ENCODE peak calls at places on chromosomes 7 and 10, in nine cellular contexts. W is GM12865, Y is kidney, P is BJ, C is hepatocyte, X is astrocyte, G is neural progenitor cell, L is cardiac fibroblast, B is prostate gland. E is an unnamed sample.

GRCh38 chr7:37916673-37917660 is at the start of gene SFRP4:
- DNase-seq in W (peak), Y (peak), P (no peak), C (peak), X (peak), G (peak), L (peak), B (no peak), E (no peak)

GRCh38 chr7:100483728-100484635 is at the start of gene NYAP1:
- DNase-seq in W (peak), Y (no peak), P (no peak), C (peak), X (no peak), G (peak), L (peak), B (peak), E (no peak)

GRCh38 chr7:87152897-87153641 is 816 bp downstream of the DMTF1 start:
- DNase-seq in W (no peak), Y (peak), P (no peak), C (peak), X (no peak), G (peak), L (peak), B (peak), E (no peak)

GRCh38 chr10:133275683-133276092 is 980 bp downstream of the ADAM8 start:
- DNase-seq in W (peak), Y (peak), P (no peak), C (no peak), X (no peak), G (no peak), L (no peak), B (no peak), E (no peak)

GRCh38 chr10:97644961-97645360 is 4.5 kb downstream of the PI4K2A start:
- DNase-seq in W (no peak), Y (no peak), P (no peak), C (no peak), X (no peak), G (no peak), L (no peak), B (no peak), E (no peak)

GRCh38 chr10:6794441-6794840 is 214.4 kb upstream of the PRKCQ start:
- DNase-seq in W (no peak), Y (no peak), P (no peak), C (no peak), X (no peak), G (no peak), L (no peak), B (no peak), E (no peak)

GRCh38 chr10:97830064-97830463 is 19.6 kb upstream of the GOLGA7B start:
- DNase-seq in W (no peak), Y (no peak), P (no peak), C (no peak), X (no peak), G (no peak), L (no peak), B (no peak), E (no peak)

GRCh38 chr7:36415104-36415503 is 25.4 kb downstream of the ANLN start:
- DNase-seq in W (no peak), Y (no peak), P (no peak), C (no peak), X (no peak), G (no peak), L (no peak), B (no peak), E (no peak)

GRCh38 chr7:25384820-25385560 is 156.7 kb upstream of the NPVF start:
- DNase-seq in W (no peak), Y (peak), P (no peak), C (no peak), X (no peak), G (no peak), L (no peak), B (no peak), E (no peak)

GRCh38 chr7:47327698-47328391 is 254.1 kb downstream of the TNS3 start:
- DNase-seq in W (no peak), Y (peak), P (peak), C (peak), X (peak), G (peak), L (peak), B (peak), E (peak)

GRCh38 chr7:136405931-136406777 is 429.0 kb upstream of the MTPN start:
- DNase-seq in W (peak), Y (no peak), P (peak), C (peak), X (peak), G (peak), L (peak), B (peak), E (peak)

GRCh38 chr10:31929986-31930675 is 1.5 kb upstream of the ARHGAP12 start:
- DNase-seq in W (peak), Y (no peak), P (no peak), C (no peak), X (no peak), G (no peak), L (no peak), B (peak), E (no peak)
- H3K4me3 ChIP-seq in W (peak), Y (peak), P (peak), C (peak), X (peak), G (peak), L (peak), B (peak), E (peak)

DNA sequence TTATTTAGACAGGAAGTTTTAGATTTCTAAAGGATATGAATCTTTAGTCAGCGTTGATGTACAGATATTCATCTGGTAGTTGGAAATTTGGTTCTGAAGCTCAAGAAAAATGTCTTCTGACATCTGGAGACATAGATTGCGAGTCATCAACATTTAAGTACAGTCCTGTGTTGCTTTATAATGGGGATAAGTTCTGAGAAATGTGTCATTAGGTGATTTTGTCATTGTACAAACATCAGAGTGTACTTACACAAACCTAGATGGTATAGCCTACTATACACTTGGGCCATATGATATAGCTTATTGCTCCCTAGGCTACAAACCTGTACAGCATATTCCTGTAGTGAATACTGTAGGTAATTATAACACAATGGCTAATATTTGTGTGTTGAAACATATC is 49.6 kb upstream of the UBN2 start:
- DNase-seq in W (no peak), Y (no peak), P (no peak), C (no peak), X (no peak), G (no peak), L (peak), B (no peak), E (no peak)
- TF ChIP-seq CTCF in W (no peak), Y (no peak), P (no peak), C (no peak), X (no peak), G (no peak), L (no peak), B (no peak), E (no peak)

DNA sequence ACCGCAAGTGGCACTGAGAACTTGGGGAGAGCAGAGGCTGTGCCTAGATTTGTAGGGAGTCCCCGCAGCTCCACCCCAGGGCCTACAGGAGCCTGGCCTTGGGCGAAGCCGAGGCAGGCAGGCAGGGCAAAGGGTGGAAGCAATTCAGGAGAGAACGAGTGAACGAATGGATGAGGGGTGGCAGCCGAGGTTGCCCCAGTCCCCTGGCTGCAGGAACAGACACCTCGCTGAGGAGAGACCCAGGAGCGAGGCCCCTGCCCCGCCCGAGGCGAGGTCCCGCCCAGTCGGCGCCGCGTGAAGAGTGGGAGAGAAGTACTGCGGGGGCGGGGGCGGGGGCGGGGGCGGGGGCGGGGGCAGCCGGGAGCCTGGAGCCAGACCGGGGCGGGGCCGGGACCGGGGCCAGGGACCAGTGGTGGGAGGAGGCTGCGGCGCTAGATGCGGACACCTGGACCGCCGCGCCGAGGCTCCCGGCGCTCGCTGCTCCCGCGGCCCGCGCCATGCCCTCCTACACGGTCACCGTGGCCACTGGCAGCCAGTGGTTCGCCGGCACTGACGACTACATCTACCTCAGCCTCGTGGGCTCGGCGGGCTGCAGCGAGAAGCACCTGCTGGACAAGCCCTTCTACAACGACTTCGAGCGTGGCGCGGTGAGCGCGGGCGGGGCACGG is at the start of gene ALOX5:
- DNase-seq in W (peak), Y (peak), P (no peak), C (peak), X (no peak), G (peak), L (no peak), B (peak), E (no peak)
- H3K4me3 ChIP-seq in W (peak), Y (peak), P (no peak), C (peak), X (no peak), G (peak), L (peak), B (peak), E (peak)

GRCh38 chr7:125481323-125481722 is 551.7 kb upstream of the POT1 start:
- DNase-seq in W (peak), Y (no peak), P (no peak), C (no peak), X (no peak), G (no peak), L (no peak), B (no peak), E (no peak)

GRCh38 chr7:125485223-125485622 is 555.6 kb upstream of the POT1 start:
- DNase-seq in W (no peak), Y (no peak), P (no peak), C (no peak), X (no peak), G (no peak), L (no peak), B (no peak), E (no peak)

GRCh38 chr7:125490167-125490566 is 560.5 kb upstream of the POT1 start:
- DNase-seq in W (no peak), Y (no peak), P (no peak), C (no peak), X (no peak), G (no peak), L (no peak), B (no peak), E (no peak)

GRCh38 chr7:125480762-125481161 is 551.1 kb upstream of the POT1 start:
- DNase-seq in W (no peak), Y (no peak), P (no peak), C (no peak), X (no peak), G (no peak), L (no peak), B (no peak), E (no peak)

GRCh38 chr7:125484755-125485154 is 555.1 kb upstream of the POT1 start:
- DNase-seq in W (no peak), Y (no peak), P (no peak), C (no peak), X (no peak), G (no peak), L (no peak), B (no peak), E (no peak)
- TF ChIP-seq CTCF in W (no peak), Y (no peak), P (no peak), C (no peak), X (no peak), G (no peak), L (no peak), B (no peak), E (no peak)

GRCh38 chr10:25024528-25024927 is 8.1 kb downstream of the THNSL1 start:
- DNase-seq in W (no peak), Y (no peak), P (no peak), C (no peak), X (no peak), G (no peak), L (no peak), B (no peak), E (no peak)
- H3K4me3 ChIP-seq in W (no peak), Y (no peak), P (no peak), C (no peak), X (no peak), G (no peak), L (no peak), B (no peak), E (no peak)

GRCh38 chr7:42226354-42226941 is 10.6 kb downstream of the GLI3 start:
- DNase-seq in W (no peak), Y (no peak), P (no peak), C (no peak), X (peak), G (peak), L (no peak), B (no peak), E (no peak)

GRCh38 chr7:42222119-42222518 is 14.9 kb downstream of the GLI3 start:
- DNase-seq in W (no peak), Y (no peak), P (no peak), C (no peak), X (no peak), G (peak), L (no peak), B (no peak), E (no peak)

GRCh38 chr7:42222891-42223290 is 14.1 kb downstream of the GLI3 start:
- DNase-seq in W (no peak), Y (no peak), P (no peak), C (no peak), X (no peak), G (peak), L (no peak), B (no peak), E (no peak)

GRCh38 chr7:42227523-42227922 is 9.5 kb downstream of the GLI3 start:
- DNase-seq in W (peak), Y (no peak), P (no peak), C (no peak), X (no peak), G (peak), L (no peak), B (no peak), E (no peak)

DNA sequence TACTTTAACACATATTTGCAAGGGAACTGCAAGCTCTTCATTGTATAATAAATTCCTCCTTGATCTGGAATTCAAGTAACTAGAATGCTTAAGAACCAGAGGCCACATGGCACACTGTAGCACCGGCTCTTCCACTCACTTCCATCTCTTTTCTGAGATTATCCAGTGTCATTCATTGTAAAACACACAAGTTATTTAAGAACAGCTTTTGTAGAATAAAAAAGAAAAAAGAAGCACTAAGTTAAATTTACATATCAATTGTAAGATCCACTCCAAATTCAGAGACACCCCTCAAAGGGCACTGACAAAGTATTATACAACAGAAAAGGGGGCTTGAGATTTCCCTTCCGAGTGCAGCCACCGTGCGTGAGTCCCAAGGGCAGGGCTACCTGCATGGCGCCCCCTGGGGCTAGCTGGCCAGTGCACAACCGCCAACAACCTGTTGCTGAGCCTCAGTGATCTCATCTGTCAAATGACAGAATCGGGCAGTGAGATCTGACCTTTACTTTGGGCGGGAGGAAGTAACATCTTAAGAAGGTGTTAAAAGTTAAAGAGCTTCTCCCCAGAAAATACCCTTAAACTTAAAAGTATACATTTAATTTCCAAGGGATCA is 12.5 kb downstream of the GLI3 start:
- DNase-seq in W (no peak), Y (no peak), P (no peak), C (no peak), X (no peak), G (peak), L (no peak), B (no peak), E (no peak)
- TF ChIP-seq CTCF in W (no peak), Y (no peak), P (no peak), C (no peak), X (no peak), G (peak), L (no peak), B (no peak), E (peak)

E was measured in HFF-Myc.